ENCODE peak calls at places on chromosome 17, in four cellular contexts. G is naive thymus-derived CD8-positive, alpha-beta T cell; R is GM23338; E is GM06990. T is an unnamed sample.

GRCh38 chr17:42655528-42655927 is 3.6 kb upstream of the TUBG2 start:
- DNase-seq in E (no peak), G (no peak), R (no peak), T (no peak)

GRCh38 chr17:51850206-51850605 is 308.3 kb downstream of the CA10 start:
- DNase-seq in E (no peak), R (peak), G (no peak), T (no peak)

GRCh38 chr17:77400445-77400870 is 259.7 kb downstream of the SEC14L1 start:
- DNase-seq in R (peak), E (peak), G (peak), T (no peak)

GRCh38 chr17:80010283-80010858 is 25.3 kb downstream of the TBC1D16 start:
- DNase-seq in G (no peak), R (no peak), E (no peak), T (no peak)

GRCh38 chr17:6257339-6257738 is 177.6 kb downstream of the AIPL1 start:
- DNase-seq in R (peak), E (no peak), G (no peak), T (peak)

GRCh38 chr17:40307001-40307690 is 1.8 kb upstream of the RARA start:
- DNase-seq in G (peak), R (peak), E (no peak), T (no peak)

GRCh38 chr17:28131592-28131991 is 89.1 kb downstream of the NLK start:
- DNase-seq in G (no peak), R (no peak), E (no peak), T (peak)

GRCh38 chr17:46106966-46107644 is 86.1 kb downstream of the KANSL1 start:
- DNase-seq in G (no peak), E (no peak), R (peak), T (peak)

GRCh38 chr17:21218101-21218500 is 4.1 kb upstream of the TMEM11 start:
- DNase-seq in R (peak), E (no peak), G (no peak), T (peak)